ENCODE peak calls at places on chromosomes 4 and X, in ten cellular contexts. One of them, this sample, is unnamed.
A peak's percentile ranks its signal among the peaks of the same experiment; 100 is the strongest.

GRCh38 chrX:132488092-132488749 is 617 bp downstream of the MBNL3 start:
- DNase-seq in GM13977: peak; percentile 16
- DNase-seq in left ventricle myocardium inferior: no peak
- DNase-seq in mesothelial cell of epicardium: no peak
- DNase-seq in adrenal gland: no peak
- DNase-seq in RWPE1: no peak
- DNase-seq in GM10248: no peak
- DNase-seq in SK-N-SH: no peak
- DNase-seq in IMR-90: peak; percentile 10
- DNase-seq in choroid plexus epithelial cell: peak; percentile 37
- DNase-seq in this sample: no peak

GRCh38 chr4:145279122-145279960 is 99.0 kb upstream of the OTUD4 start:
- DNase-seq in GM13977: peak; percentile 15
- DNase-seq in left ventricle myocardium inferior: no peak
- DNase-seq in mesothelial cell of epicardium: no peak
- DNase-seq in adrenal gland: no peak
- DNase-seq in RWPE1: peak; percentile 50
- DNase-seq in GM10248: no peak
- DNase-seq in SK-N-SH: peak; percentile 12
- DNase-seq in IMR-90: peak; percentile 81
- DNase-seq in choroid plexus epithelial cell: peak; percentile 67
- DNase-seq in this sample: no peak

GRCh38 chr4:16752150-16752549 is 146.3 kb downstream of the LDB2 start:
- DNase-seq in GM13977: no peak
- DNase-seq in left ventricle myocardium inferior: no peak
- DNase-seq in mesothelial cell of epicardium: no peak
- DNase-seq in adrenal gland: no peak
- DNase-seq in RWPE1: no peak
- DNase-seq in GM10248: no peak
- DNase-seq in SK-N-SH: no peak
- DNase-seq in IMR-90: peak; percentile 25
- DNase-seq in choroid plexus epithelial cell: peak; percentile 67
- DNase-seq in this sample: no peak

GRCh38 chr4:26459054-26459755 is 31.1 kb downstream of the CCKAR start:
- DNase-seq in GM13977: peak; percentile 63
- DNase-seq in left ventricle myocardium inferior: no peak
- DNase-seq in mesothelial cell of epicardium: no peak
- DNase-seq in adrenal gland: no peak
- DNase-seq in RWPE1: peak; percentile 63
- DNase-seq in GM10248: peak; percentile 65
- DNase-seq in SK-N-SH: peak; percentile 56
- DNase-seq in IMR-90: peak; percentile 86
- DNase-seq in choroid plexus epithelial cell: peak; percentile 87
- DNase-seq in this sample: no peak

GRCh38 chr4:184968784-184969201 is 49.5 kb upstream of the HELT start:
- DNase-seq in GM13977: no peak
- DNase-seq in left ventricle myocardium inferior: peak; percentile 55
- DNase-seq in mesothelial cell of epicardium: no peak
- DNase-seq in adrenal gland: no peak
- DNase-seq in RWPE1: peak; percentile 62
- DNase-seq in GM10248: no peak
- DNase-seq in SK-N-SH: no peak
- DNase-seq in IMR-90: no peak
- DNase-seq in choroid plexus epithelial cell: no peak
- DNase-seq in this sample: no peak

GRCh38 chrX:45445745-45446412 is 245.2 kb upstream of the DIPK2B start:
- DNase-seq in GM13977: no peak
- DNase-seq in left ventricle myocardium inferior: no peak
- DNase-seq in mesothelial cell of epicardium: no peak
- DNase-seq in adrenal gland: no peak
- DNase-seq in RWPE1: peak; percentile 39
- DNase-seq in GM10248: no peak
- DNase-seq in SK-N-SH: no peak
- DNase-seq in IMR-90: peak; percentile 76
- DNase-seq in choroid plexus epithelial cell: peak; percentile 73
- DNase-seq in this sample: no peak

GRCh38 chrX:119495734-119496520 is 27.7 kb downstream of the SLC25A5 start:
- DNase-seq in GM13977: no peak
- DNase-seq in left ventricle myocardium inferior: no peak
- DNase-seq in mesothelial cell of epicardium: no peak
- DNase-seq in adrenal gland: no peak
- DNase-seq in RWPE1: no peak
- DNase-seq in GM10248: no peak
- DNase-seq in SK-N-SH: no peak
- DNase-seq in IMR-90: no peak
- DNase-seq in choroid plexus epithelial cell: no peak
- DNase-seq in this sample: no peak

GRCh38 chr4:4477391-4477790 is 64.5 kb downstream of the STX18 start:
- DNase-seq in GM13977: no peak
- DNase-seq in left ventricle myocardium inferior: no peak
- DNase-seq in mesothelial cell of epicardium: no peak
- DNase-seq in adrenal gland: no peak
- DNase-seq in RWPE1: no peak
- DNase-seq in GM10248: no peak
- DNase-seq in SK-N-SH: no peak
- DNase-seq in IMR-90: no peak
- DNase-seq in choroid plexus epithelial cell: no peak
- DNase-seq in this sample: no peak

GRCh38 chr4:64306255-64306565 is 103.0 kb downstream of the TECRL start:
- DNase-seq in GM13977: no peak
- DNase-seq in left ventricle myocardium inferior: no peak
- DNase-seq in mesothelial cell of epicardium: no peak
- DNase-seq in adrenal gland: no peak
- DNase-seq in RWPE1: no peak
- DNase-seq in GM10248: no peak
- DNase-seq in SK-N-SH: no peak
- DNase-seq in IMR-90: no peak
- DNase-seq in choroid plexus epithelial cell: no peak
- DNase-seq in this sample: no peak

GRCh38 chr4:82988323-82988832 is 22.2 kb downstream of the LIN54 start:
- DNase-seq in GM13977: no peak
- DNase-seq in left ventricle myocardium inferior: no peak
- DNase-seq in mesothelial cell of epicardium: no peak
- DNase-seq in adrenal gland: no peak
- DNase-seq in RWPE1: no peak
- DNase-seq in GM10248: no peak
- DNase-seq in SK-N-SH: no peak
- DNase-seq in IMR-90: peak; percentile 95
- DNase-seq in choroid plexus epithelial cell: peak; percentile 76
- DNase-seq in this sample: no peak

GRCh38 chrX:47146121-47146935 is 1.3 kb downstream of the RBM10 start:
- DNase-seq in GM13977: no peak
- DNase-seq in left ventricle myocardium inferior: no peak
- DNase-seq in mesothelial cell of epicardium: no peak
- DNase-seq in adrenal gland: no peak
- DNase-seq in RWPE1: peak; percentile 11
- DNase-seq in GM10248: no peak
- DNase-seq in SK-N-SH: no peak
- DNase-seq in IMR-90: no peak
- DNase-seq in choroid plexus epithelial cell: no peak
- DNase-seq in this sample: no peak

GRCh38 chr4:186806679-186807078 is 83.0 kb upstream of the FAT1 start:
- DNase-seq in GM13977: no peak
- DNase-seq in left ventricle myocardium inferior: no peak
- DNase-seq in mesothelial cell of epicardium: no peak
- DNase-seq in adrenal gland: no peak
- DNase-seq in RWPE1: no peak
- DNase-seq in GM10248: no peak
- DNase-seq in SK-N-SH: no peak
- DNase-seq in IMR-90: no peak
- DNase-seq in choroid plexus epithelial cell: no peak
- DNase-seq in this sample: no peak

GRCh38 chrX:31374786-31375185 is 302.9 kb upstream of the FTHL17 start:
- DNase-seq in GM13977: no peak
- DNase-seq in left ventricle myocardium inferior: no peak
- DNase-seq in mesothelial cell of epicardium: no peak
- DNase-seq in adrenal gland: no peak
- DNase-seq in RWPE1: no peak
- DNase-seq in GM10248: no peak
- DNase-seq in SK-N-SH: no peak
- DNase-seq in IMR-90: no peak
- DNase-seq in choroid plexus epithelial cell: no peak
- DNase-seq in this sample: no peak

GRCh38 chr4:99563310-99564186 is at the start of gene TRMT10A:
- DNase-seq in GM13977: peak; percentile 85
- DNase-seq in left ventricle myocardium inferior: peak; percentile 98
- DNase-seq in mesothelial cell of epicardium: peak; percentile 90
- DNase-seq in adrenal gland: peak; percentile 96
- DNase-seq in RWPE1: peak; percentile 91
- DNase-seq in GM10248: peak; percentile 91
- DNase-seq in SK-N-SH: peak; percentile 87
- DNase-seq in IMR-90: peak; percentile 98
- DNase-seq in choroid plexus epithelial cell: peak; percentile 99
- DNase-seq in this sample: peak; percentile 84
- TF ChIP-seq CTCF in GM13977: no peak
- TF ChIP-seq CTCF in left ventricle myocardium inferior: peak; percentile 39
- TF ChIP-seq CTCF in mesothelial cell of epicardium: no peak
- TF ChIP-seq CTCF in adrenal gland: peak; percentile 18
- TF ChIP-seq CTCF in RWPE1: no peak
- TF ChIP-seq CTCF in GM10248: no peak
- TF ChIP-seq CTCF in SK-N-SH: peak; percentile 16
- TF ChIP-seq CTCF in IMR-90: no peak
- TF ChIP-seq CTCF in choroid plexus epithelial cell: no peak
- TF ChIP-seq CTCF in this sample: no peak

GRCh38 chr4:101055392-101055791 is 291.9 kb downstream of the PPP3CA start:
- DNase-seq in GM13977: no peak
- DNase-seq in left ventricle myocardium inferior: no peak
- DNase-seq in mesothelial cell of epicardium: no peak
- DNase-seq in adrenal gland: no peak
- DNase-seq in RWPE1: no peak
- DNase-seq in GM10248: no peak
- DNase-seq in SK-N-SH: no peak
- DNase-seq in IMR-90: no peak
- DNase-seq in choroid plexus epithelial cell: no peak
- DNase-seq in this sample: no peak

GRCh38 chr4:101049549-101050001 is 297.8 kb downstream of the PPP3CA start:
- DNase-seq in GM13977: no peak
- DNase-seq in left ventricle myocardium inferior: no peak
- DNase-seq in mesothelial cell of epicardium: no peak
- DNase-seq in adrenal gland: no peak
- DNase-seq in RWPE1: no peak
- DNase-seq in GM10248: no peak
- DNase-seq in SK-N-SH: peak; percentile 8
- DNase-seq in IMR-90: no peak
- DNase-seq in choroid plexus epithelial cell: no peak
- DNase-seq in this sample: no peak

GRCh38 chr4:101050088-101050835 is 297.1 kb downstream of the PPP3CA start:
- DNase-seq in GM13977: no peak
- DNase-seq in left ventricle myocardium inferior: no peak
- DNase-seq in mesothelial cell of epicardium: no peak
- DNase-seq in adrenal gland: no peak
- DNase-seq in RWPE1: no peak
- DNase-seq in GM10248: no peak
- DNase-seq in SK-N-SH: no peak
- DNase-seq in IMR-90: no peak
- DNase-seq in choroid plexus epithelial cell: no peak
- DNase-seq in this sample: no peak

DNA sequence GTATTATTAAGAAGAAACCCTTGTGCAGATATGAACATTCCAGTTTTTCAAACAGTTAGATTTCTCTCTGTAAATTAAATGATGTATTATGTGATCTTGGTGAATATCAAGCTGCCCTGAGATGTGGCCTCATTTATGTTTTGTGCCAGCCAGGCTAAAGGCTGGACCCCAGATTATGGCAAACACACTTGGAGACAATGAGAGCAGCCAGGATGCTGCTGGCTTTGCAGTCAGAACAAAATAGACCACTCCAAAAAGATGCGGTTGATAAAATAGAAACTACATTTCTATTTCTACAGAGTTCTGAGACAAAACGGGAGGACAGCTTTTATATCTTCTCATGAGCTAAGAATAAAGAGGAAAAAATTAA is 296.5 kb downstream of the PPP3CA start:
- DNase-seq in GM13977: no peak
- DNase-seq in left ventricle myocardium inferior: no peak
- DNase-seq in mesothelial cell of epicardium: no peak
- DNase-seq in adrenal gland: no peak
- DNase-seq in RWPE1: no peak
- DNase-seq in GM10248: no peak
- DNase-seq in SK-N-SH: no peak
- DNase-seq in IMR-90: no peak
- DNase-seq in choroid plexus epithelial cell: no peak
- DNase-seq in this sample: no peak
- TF ChIP-seq CTCF in GM13977: no peak
- TF ChIP-seq CTCF in left ventricle myocardium inferior: no peak
- TF ChIP-seq CTCF in mesothelial cell of epicardium: no peak
- TF ChIP-seq CTCF in adrenal gland: no peak
- TF ChIP-seq CTCF in RWPE1: no peak
- TF ChIP-seq CTCF in GM10248: no peak
- TF ChIP-seq CTCF in SK-N-SH: no peak
- TF ChIP-seq CTCF in IMR-90: no peak
- TF ChIP-seq CTCF in choroid plexus epithelial cell: no peak
- TF ChIP-seq CTCF in this sample: no peak

GRCh38 chr4:154492288-154492687 is 689 bp upstream of the DCHS2 start:
- DNase-seq in GM13977: no peak
- DNase-seq in left ventricle myocardium inferior: no peak
- DNase-seq in mesothelial cell of epicardium: no peak
- DNase-seq in adrenal gland: no peak
- DNase-seq in RWPE1: no peak
- DNase-seq in GM10248: no peak
- DNase-seq in SK-N-SH: peak; percentile 8
- DNase-seq in IMR-90: no peak
- DNase-seq in choroid plexus epithelial cell: no peak
- DNase-seq in this sample: no peak
- TF ChIP-seq CTCF in GM13977: no peak
- TF ChIP-seq CTCF in left ventricle myocardium inferior: no peak
- TF ChIP-seq CTCF in mesothelial cell of epicardium: no peak
- TF ChIP-seq CTCF in adrenal gland: no peak
- TF ChIP-seq CTCF in RWPE1: no peak
- TF ChIP-seq CTCF in GM10248: no peak
- TF ChIP-seq CTCF in SK-N-SH: no peak
- TF ChIP-seq CTCF in IMR-90: no peak
- TF ChIP-seq CTCF in choroid plexus epithelial cell: no peak
- TF ChIP-seq CTCF in this sample: no peak

GRCh38 chrX:130299279-130300009 is 30.7 kb upstream of the ZNF280C start:
- DNase-seq in GM13977: no peak
- DNase-seq in left ventricle myocardium inferior: no peak
- DNase-seq in mesothelial cell of epicardium: no peak
- DNase-seq in adrenal gland: no peak
- DNase-seq in RWPE1: no peak
- DNase-seq in GM10248: no peak
- DNase-seq in SK-N-SH: peak; percentile 42
- DNase-seq in IMR-90: no peak
- DNase-seq in choroid plexus epithelial cell: no peak
- DNase-seq in this sample: no peak

GRCh38 chrX:130301405-130301804 is 32.7 kb upstream of the ZNF280C start:
- DNase-seq in GM13977: no peak
- DNase-seq in left ventricle myocardium inferior: no peak
- DNase-seq in mesothelial cell of epicardium: no peak
- DNase-seq in adrenal gland: no peak
- DNase-seq in RWPE1: no peak
- DNase-seq in GM10248: no peak
- DNase-seq in SK-N-SH: no peak
- DNase-seq in IMR-90: no peak
- DNase-seq in choroid plexus epithelial cell: no peak
- DNase-seq in this sample: no peak

GRCh38 chrX:130300010-130300282 is 31.2 kb upstream of the ZNF280C start:
- DNase-seq in GM13977: no peak
- DNase-seq in left ventricle myocardium inferior: no peak
- DNase-seq in mesothelial cell of epicardium: no peak
- DNase-seq in adrenal gland: no peak
- DNase-seq in RWPE1: no peak
- DNase-seq in GM10248: no peak
- DNase-seq in SK-N-SH: no peak
- DNase-seq in IMR-90: no peak
- DNase-seq in choroid plexus epithelial cell: no peak
- DNase-seq in this sample: no peak

GRCh38 chrX:130304587-130305368 is 34.9 kb upstream of the SLC25A14 start:
- DNase-seq in GM13977: no peak
- DNase-seq in left ventricle myocardium inferior: no peak
- DNase-seq in mesothelial cell of epicardium: no peak
- DNase-seq in adrenal gland: no peak
- DNase-seq in RWPE1: no peak
- DNase-seq in GM10248: no peak
- DNase-seq in SK-N-SH: no peak
- DNase-seq in IMR-90: no peak
- DNase-seq in choroid plexus epithelial cell: no peak
- DNase-seq in this sample: no peak
- TF ChIP-seq CTCF in GM13977: no peak
- TF ChIP-seq CTCF in left ventricle myocardium inferior: no peak
- TF ChIP-seq CTCF in mesothelial cell of epicardium: no peak
- TF ChIP-seq CTCF in adrenal gland: no peak
- TF ChIP-seq CTCF in RWPE1: no peak
- TF ChIP-seq CTCF in GM10248: no peak
- TF ChIP-seq CTCF in SK-N-SH: no peak
- TF ChIP-seq CTCF in IMR-90: no peak
- TF ChIP-seq CTCF in choroid plexus epithelial cell: no peak
- TF ChIP-seq CTCF in this sample: no peak